ENCODE peak calls at places on chromosomes 1 and 21, in seven cellular contexts. One of them, this sample, is unnamed.

GRCh38 chr1:183058835-183059234 is 35.6 kb downstream of the LAMC1 start:
- DNase-seq in tibial nerve: no peak
- DNase-seq in left ventricle myocardium inferior: no peak
- DNase-seq in cardiac muscle cell: no peak
- DNase-seq in A549: no peak
- DNase-seq in AG04450: no peak
- DNase-seq in mesendoderm: no peak
- DNase-seq in this sample: no peak

GRCh38 chr21:45680215-45680614 is 36.7 kb downstream of the PCBP3 start:
- DNase-seq in left ventricle myocardium inferior: no peak
- DNase-seq in A549: no peak
- DNase-seq in cardiac muscle cell: no peak
- DNase-seq in AG04450: no peak
- DNase-seq in tibial nerve: no peak
- DNase-seq in mesendoderm: no peak
- DNase-seq in this sample: no peak

GRCh38 chr1:212447478-212447877 is 14.8 kb downstream of the NENF start:
- DNase-seq in cardiac muscle cell: no peak
- DNase-seq in left ventricle myocardium inferior: no peak
- DNase-seq in A549: no peak
- DNase-seq in mesendoderm: no peak
- DNase-seq in tibial nerve: no peak
- DNase-seq in AG04450: no peak
- DNase-seq in this sample: no peak

GRCh38 chr21:39014751-39015150 is 168.5 kb downstream of the PSMG1 start:
- DNase-seq in mesendoderm: no peak
- DNase-seq in tibial nerve: no peak
- DNase-seq in cardiac muscle cell: peak; percentile 96
- DNase-seq in AG04450: peak; percentile 95
- DNase-seq in A549: peak; percentile 17
- DNase-seq in left ventricle myocardium inferior: no peak
- DNase-seq in this sample: no peak

GRCh38 chr1:245434285-245434684 is 279.5 kb downstream of the KIF26B start:
- DNase-seq in A549: peak; percentile 32
- DNase-seq in left ventricle myocardium inferior: no peak
- DNase-seq in tibial nerve: no peak
- DNase-seq in mesendoderm: peak; percentile 42
- DNase-seq in cardiac muscle cell: no peak
- DNase-seq in AG04450: no peak
- DNase-seq in this sample: no peak

GRCh38 chr1:17295292-17295691 is 12.7 kb upstream of the PADI4 start:
- DNase-seq in tibial nerve: no peak
- DNase-seq in mesendoderm: no peak
- DNase-seq in AG04450: no peak
- DNase-seq in A549: no peak
- DNase-seq in left ventricle myocardium inferior: no peak
- DNase-seq in cardiac muscle cell: no peak
- DNase-seq in this sample: no peak

GRCh38 chr1:14876747-14877146 is 276.8 kb upstream of the TMEM51 start:
- DNase-seq in AG04450: no peak
- DNase-seq in left ventricle myocardium inferior: no peak
- DNase-seq in tibial nerve: no peak
- DNase-seq in mesendoderm: no peak
- DNase-seq in A549: no peak
- DNase-seq in cardiac muscle cell: no peak
- DNase-seq in this sample: no peak

GRCh38 chr1:61496501-61496900 is 228.4 kb downstream of the TM2D1 start:
- DNase-seq in cardiac muscle cell: peak; percentile 82
- DNase-seq in left ventricle myocardium inferior: no peak
- DNase-seq in AG04450: no peak
- DNase-seq in tibial nerve: no peak
- DNase-seq in mesendoderm: peak; percentile 46
- DNase-seq in A549: peak; percentile 71
- DNase-seq in this sample: no peak

GRCh38 chr1:162144268-162144667 is 74.8 kb downstream of the NOS1AP start:
- DNase-seq in AG04450: no peak
- DNase-seq in cardiac muscle cell: no peak
- DNase-seq in A549: no peak
- DNase-seq in mesendoderm: no peak
- DNase-seq in tibial nerve: no peak
- DNase-seq in left ventricle myocardium inferior: no peak
- DNase-seq in this sample: no peak

GRCh38 chr1:177700856-177701255 is 269.0 kb downstream of the SEC16B start:
- DNase-seq in A549: no peak
- DNase-seq in mesendoderm: no peak
- DNase-seq in left ventricle myocardium inferior: no peak
- DNase-seq in AG04450: no peak
- DNase-seq in cardiac muscle cell: no peak
- DNase-seq in tibial nerve: no peak
- DNase-seq in this sample: no peak

GRCh38 chr1:29532285-29532684 is 296.0 kb downstream of the PTPRU start:
- DNase-seq in mesendoderm: no peak
- DNase-seq in cardiac muscle cell: no peak
- DNase-seq in AG04450: no peak
- DNase-seq in tibial nerve: no peak
- DNase-seq in A549: no peak
- DNase-seq in left ventricle myocardium inferior: no peak
- DNase-seq in this sample: no peak

GRCh38 chr1:77639056-77639455 is 43.4 kb downstream of the ZZZ3 start:
- DNase-seq in A549: peak; percentile 24
- DNase-seq in left ventricle myocardium inferior: no peak
- DNase-seq in AG04450: no peak
- DNase-seq in tibial nerve: no peak
- DNase-seq in mesendoderm: peak; percentile 14
- DNase-seq in cardiac muscle cell: peak; percentile 57
- DNase-seq in this sample: no peak

GRCh38 chr1:173489149-173489600 is 12.0 kb downstream of the PRDX6 start:
- DNase-seq in left ventricle myocardium inferior: no peak
- DNase-seq in tibial nerve: no peak
- DNase-seq in A549: peak; percentile 44
- DNase-seq in AG04450: no peak
- DNase-seq in mesendoderm: peak; percentile 85
- DNase-seq in cardiac muscle cell: peak; percentile 37
- DNase-seq in this sample: no peak

GRCh38 chr1:173467426-173467825 is 9.7 kb upstream of the PRDX6 start:
- DNase-seq in cardiac muscle cell: no peak
- DNase-seq in left ventricle myocardium inferior: no peak
- DNase-seq in tibial nerve: no peak
- DNase-seq in mesendoderm: no peak
- DNase-seq in AG04450: no peak
- DNase-seq in A549: no peak
- DNase-seq in this sample: no peak

GRCh38 chr1:224447251-224447650 is 12.7 kb upstream of the WDR26 start:
- DNase-seq in A549: no peak
- DNase-seq in left ventricle myocardium inferior: peak; percentile 34
- DNase-seq in AG04450: no peak
- DNase-seq in cardiac muscle cell: peak; percentile 79
- DNase-seq in mesendoderm: no peak
- DNase-seq in tibial nerve: no peak
- DNase-seq in this sample: no peak

GRCh38 chr1:242129103-242129502 is 130.2 kb upstream of the MAP1LC3C start:
- DNase-seq in mesendoderm: peak; percentile 73
- DNase-seq in AG04450: no peak
- DNase-seq in cardiac muscle cell: no peak
- DNase-seq in left ventricle myocardium inferior: no peak
- DNase-seq in tibial nerve: no peak
- DNase-seq in A549: peak; percentile 40
- DNase-seq in this sample: peak; percentile 14

GRCh38 chr21:36584980-36585940 is 105.3 kb upstream of the CLDN14 start:
- DNase-seq in AG04450: no peak
- DNase-seq in left ventricle myocardium inferior: no peak
- DNase-seq in cardiac muscle cell: no peak
- DNase-seq in tibial nerve: no peak
- DNase-seq in A549: peak; percentile 17
- DNase-seq in mesendoderm: peak; percentile 6
- DNase-seq in this sample: peak; percentile 32

GRCh38 chr1:62778208-62778607 is 5.7 kb upstream of the ATG4C start:
- DNase-seq in tibial nerve: no peak
- DNase-seq in mesendoderm: peak; percentile 71
- DNase-seq in cardiac muscle cell: no peak
- DNase-seq in A549: no peak
- DNase-seq in AG04450: no peak
- DNase-seq in left ventricle myocardium inferior: no peak
- DNase-seq in this sample: no peak

GRCh38 chr1:11731719-11732283 is 4.1 kb upstream of the AGTRAP start:
- DNase-seq in left ventricle myocardium inferior: peak; percentile 81
- DNase-seq in tibial nerve: peak; percentile 71
- DNase-seq in A549: no peak
- DNase-seq in cardiac muscle cell: peak; percentile 87
- DNase-seq in mesendoderm: peak; percentile 62
- DNase-seq in AG04450: peak; percentile 37
- DNase-seq in this sample: no peak

GRCh38 chr1:2234762-2235113 is 6.6 kb downstream of the SKI start:
- DNase-seq in mesendoderm: no peak
- DNase-seq in tibial nerve: no peak
- DNase-seq in A549: no peak
- DNase-seq in left ventricle myocardium inferior: no peak
- DNase-seq in cardiac muscle cell: no peak
- DNase-seq in AG04450: no peak
- DNase-seq in this sample: no peak

GRCh38 chr1:160607051-160608032 is 28.0 kb upstream of the CD84 start:
- DNase-seq in cardiac muscle cell: peak; percentile 88
- DNase-seq in A549: peak; percentile 83
- DNase-seq in mesendoderm: peak; percentile 94
- DNase-seq in AG04450: peak; percentile 41
- DNase-seq in left ventricle myocardium inferior: no peak
- DNase-seq in tibial nerve: no peak
- DNase-seq in this sample: peak; percentile 95

DNA sequence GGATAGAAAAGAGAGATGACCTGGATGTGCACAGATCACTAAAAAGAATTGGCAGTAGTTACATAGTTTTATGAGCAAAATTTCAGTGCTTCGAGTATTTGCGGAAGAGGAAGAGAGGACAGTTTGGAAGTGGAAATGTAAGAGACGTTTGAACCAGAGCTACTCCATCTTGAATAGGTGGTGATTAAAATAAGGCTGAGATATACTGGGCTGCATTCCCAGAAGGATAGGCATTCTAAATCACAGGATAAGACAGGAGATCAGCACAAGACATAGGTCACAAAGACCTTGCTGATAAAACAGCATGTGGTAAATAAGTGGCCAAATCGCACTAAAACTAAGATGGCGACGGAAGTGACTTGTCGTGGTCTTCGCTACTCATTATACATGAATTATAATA is 453.3 kb downstream of the COL11A1 start:
- DNase-seq in left ventricle myocardium inferior: no peak
- DNase-seq in A549: no peak
- DNase-seq in cardiac muscle cell: no peak
- DNase-seq in AG04450: no peak
- DNase-seq in mesendoderm: no peak
- DNase-seq in tibial nerve: no peak
- DNase-seq in this sample: no peak
- H3K4me3 ChIP-seq in left ventricle myocardium inferior: no peak overlapping the region
- H3K4me3 ChIP-seq in A549: no peak overlapping the region
- H3K4me3 ChIP-seq in cardiac muscle cell: no peak overlapping the region
- H3K4me3 ChIP-seq in AG04450: no peak overlapping the region
- H3K4me3 ChIP-seq in mesendoderm: no peak overlapping the region
- H3K4me3 ChIP-seq in tibial nerve: no peak overlapping the region
- H3K4me3 ChIP-seq in this sample: no peak overlapping the region

GRCh38 chr1:156497743-156498446 is 2.7 kb downstream of the MEF2D start:
- DNase-seq in mesendoderm: no peak
- DNase-seq in left ventricle myocardium inferior: no peak
- DNase-seq in A549: no peak
- DNase-seq in tibial nerve: no peak
- DNase-seq in cardiac muscle cell: no peak
- DNase-seq in AG04450: no peak
- DNase-seq in this sample: no peak
- H3K4me3 ChIP-seq in mesendoderm: no peak overlapping the region
- H3K4me3 ChIP-seq in left ventricle myocardium inferior: peak overlapping the region; percentile 98
- H3K4me3 ChIP-seq in A549: peak overlapping the region; percentile 98
- H3K4me3 ChIP-seq in tibial nerve: peak overlapping the region; percentile 86
- H3K4me3 ChIP-seq in cardiac muscle cell: peak overlapping the region; percentile 95
- H3K4me3 ChIP-seq in AG04450: peak overlapping the region; percentile 43
- H3K4me3 ChIP-seq in this sample: no peak overlapping the region

DNA sequence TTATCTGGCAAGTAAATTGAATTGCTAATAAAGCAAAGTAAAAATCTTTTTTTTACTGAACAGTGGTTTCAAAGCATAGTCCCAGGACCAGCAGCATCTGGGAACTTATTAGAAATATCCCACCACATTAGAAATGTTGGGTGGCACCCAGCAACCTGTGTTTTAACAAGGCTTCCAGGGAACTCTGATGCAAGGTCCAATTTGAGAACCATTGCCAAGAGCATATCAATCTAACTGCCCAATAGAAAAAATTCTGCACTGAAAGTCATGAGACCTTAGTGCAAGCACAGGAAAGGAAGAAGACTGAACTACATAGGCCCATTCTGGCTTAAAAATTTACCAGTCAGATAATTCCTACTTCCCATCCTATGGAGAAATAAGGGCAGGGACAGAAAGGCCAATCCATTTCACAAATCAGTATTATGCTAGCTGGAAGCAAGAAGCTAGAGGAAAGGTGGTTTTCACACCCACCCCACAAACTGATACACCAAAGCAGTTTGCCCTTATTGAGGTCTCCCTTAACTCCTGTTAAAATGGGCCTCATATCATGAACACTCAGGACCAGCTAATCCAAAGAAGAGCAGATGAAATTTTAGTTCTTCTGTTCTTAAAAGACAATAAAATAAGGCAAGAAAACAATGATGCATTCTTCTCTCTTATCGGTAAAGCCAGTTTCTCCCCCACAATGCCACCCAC is 17.5 kb upstream of the C1orf105 start:
- DNase-seq in left ventricle myocardium inferior: no peak
- DNase-seq in mesendoderm: no peak
- DNase-seq in tibial nerve: no peak
- DNase-seq in cardiac muscle cell: peak; percentile 19
- DNase-seq in AG04450: no peak
- DNase-seq in A549: no peak
- DNase-seq in this sample: no peak
- H3K4me3 ChIP-seq in left ventricle myocardium inferior: no peak overlapping the region
- H3K4me3 ChIP-seq in mesendoderm: no peak overlapping the region
- H3K4me3 ChIP-seq in tibial nerve: no peak overlapping the region
- H3K4me3 ChIP-seq in cardiac muscle cell: no peak overlapping the region
- H3K4me3 ChIP-seq in AG04450: no peak overlapping the region
- H3K4me3 ChIP-seq in A549: no peak overlapping the region
- H3K4me3 ChIP-seq in this sample: no peak overlapping the region

DNA sequence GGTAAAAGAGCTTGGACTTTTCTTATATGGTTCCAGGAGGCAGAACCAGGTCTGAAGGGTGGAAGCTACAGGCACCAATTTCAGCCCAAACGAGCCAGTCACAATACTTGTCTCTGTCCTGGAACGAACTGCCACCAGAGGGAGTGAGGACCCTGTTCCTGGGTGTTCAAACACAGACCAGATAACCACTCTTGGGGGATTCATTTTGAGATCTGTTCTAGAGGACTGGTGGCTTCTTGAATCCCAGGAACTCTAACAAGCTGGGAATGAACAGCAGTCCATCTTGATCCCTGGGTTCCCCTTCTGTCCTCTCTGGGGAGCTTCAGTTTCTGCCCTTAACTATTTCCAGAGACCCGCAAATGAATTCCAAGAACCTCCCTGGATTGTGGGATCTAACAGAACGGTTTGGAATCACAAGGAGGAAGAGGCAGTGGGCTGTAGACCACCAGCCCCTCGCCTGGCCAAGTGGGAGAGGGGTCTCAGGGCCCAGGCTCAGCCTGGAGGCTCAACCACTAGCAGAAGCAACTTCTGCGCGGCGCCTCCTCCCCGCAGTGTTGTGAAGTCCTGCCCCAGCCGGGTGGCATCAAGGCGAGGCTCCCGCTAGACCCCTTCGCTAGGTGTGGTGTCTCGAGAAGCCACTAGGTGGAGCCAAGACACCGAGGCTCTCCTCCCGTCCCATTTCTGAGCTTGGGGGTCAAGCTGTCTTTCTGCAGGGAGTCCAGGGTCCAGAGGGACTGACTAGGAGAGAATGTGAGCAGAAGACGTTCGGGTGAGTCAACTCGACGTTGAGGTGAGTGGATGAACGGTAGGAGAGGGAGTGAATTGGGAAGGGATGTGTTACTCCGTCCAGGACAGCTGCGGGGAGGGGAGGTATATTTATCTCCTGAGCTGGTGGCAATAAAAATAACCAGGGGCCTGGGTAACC is 12.1 kb upstream of the NES start:
- DNase-seq in AG04450: peak; percentile 65
- DNase-seq in cardiac muscle cell: peak; percentile 91
- DNase-seq in mesendoderm: peak; percentile 93
- DNase-seq in left ventricle myocardium inferior: peak; percentile 69
- DNase-seq in A549: peak; percentile 86
- DNase-seq in tibial nerve: peak; percentile 61
- DNase-seq in this sample: peak; percentile 70
- H3K4me3 ChIP-seq in AG04450: peak overlapping the region; percentile 44
- H3K4me3 ChIP-seq in cardiac muscle cell: peak overlapping the region; percentile 24
- H3K4me3 ChIP-seq in mesendoderm: no peak overlapping the region
- H3K4me3 ChIP-seq in left ventricle myocardium inferior: no peak overlapping the region
- H3K4me3 ChIP-seq in A549: peak overlapping the region; percentile 36
- H3K4me3 ChIP-seq in tibial nerve: no peak overlapping the region
- H3K4me3 ChIP-seq in this sample: peak overlapping the region; percentile 33